ENCODE peak calls at places on chromosomes 16 and 17, in nine cellular contexts. A is HCT116, J is psoas muscle, Q is esophagus muscularis mucosa, C is MM.1S, B is gastrocnemius medialis, G is PC-9, U is SK-N-SH, H is aorta. O is an unnamed sample.

GRCh38 chr17:55295411-55296170 is 30.8 kb downstream of the HLF start:
- DNase-seq in U (peak; percentile 76), G (peak; percentile 45), A (peak; percentile 57), J (peak; percentile 56), H (no peak), Q (no peak), B (peak; percentile 18), C (peak; percentile 46), O (peak; percentile 40)

GRCh38 chr16:66508261-66508913 is 41.5 kb downstream of the TK2 start:
- DNase-seq in A (no peak), Q (no peak), G (peak; percentile 80), H (no peak), C (no peak), B (no peak), J (no peak), U (no peak), O (no peak)

GRCh38 chr16:10151718-10152117 is 30.5 kb downstream of the GRIN2A start:
- DNase-seq in J (no peak), H (no peak), A (no peak), G (no peak), U (no peak), B (no peak), C (peak; percentile 69), Q (no peak), O (no peak)

GRCh38 chr17:71402007-71402406 is 718.8 kb upstream of the SOX9 start:
- DNase-seq in U (no peak), G (no peak), Q (no peak), H (no peak), B (no peak), J (no peak), A (no peak), C (no peak), O (no peak)

GRCh38 chr17:52105601-52106000 is 52.9 kb downstream of the CA10 start:
- DNase-seq in J (no peak), H (no peak), Q (no peak), G (no peak), C (no peak), A (no peak), U (no peak), B (no peak), O (no peak)

GRCh38 chr17:59753522-59754467 is 46.3 kb downstream of the VMP1 start:
- DNase-seq in A (peak; percentile 88), G (no peak), H (no peak), Q (no peak), J (no peak), B (peak; percentile 13), C (peak; percentile 80), U (peak; percentile 78), O (no peak)

GRCh38 chr17:3802461-3803307 is 1.7 kb upstream of the ITGAE start:
- DNase-seq in A (no peak), C (no peak), Q (no peak), H (peak; percentile 61), B (peak; percentile 6), U (no peak), J (no peak), G (no peak), O (no peak)

GRCh38 chr16:51355195-51355594 is 204.1 kb upstream of the SALL1 start:
- DNase-seq in H (no peak), A (no peak), C (no peak), G (no peak), J (no peak), Q (no peak), U (no peak), B (no peak), O (no peak)

GRCh38 chr17:81601525-81602120 is 35.3 kb downstream of the NPLOC4 start:
- DNase-seq in B (no peak), C (peak; percentile 64), G (peak; percentile 50), A (peak; percentile 49), U (peak; percentile 87), Q (no peak), H (no peak), J (no peak), O (peak; percentile 10)

GRCh38 chr17:63431939-63432804 is 13.9 kb downstream of the CYB561 start:
- DNase-seq in H (no peak), J (no peak), C (no peak), Q (no peak), A (no peak), G (no peak), B (no peak), U (peak; percentile 92), O (no peak)

GRCh38 chr16:8096211-8096610 is 494.1 kb downstream of the TMEM114 start:
- DNase-seq in H (no peak), Q (no peak), J (no peak), U (no peak), C (no peak), G (no peak), B (no peak), A (no peak), O (no peak)

GRCh38 chr17:27755706-27756466 is 44.4 kb downstream of the NOS2 start:
- DNase-seq in U (no peak), H (no peak), C (no peak), Q (no peak), B (no peak), A (no peak), G (no peak), J (no peak), O (peak; percentile 27)

GRCh38 chr16:80006175-80006895 is 405.8 kb upstream of the MAF start:
- DNase-seq in U (no peak), G (peak; percentile 46), J (peak; percentile 62), A (no peak), Q (no peak), B (no peak), H (no peak), C (no peak), O (no peak)
- H3K27ac ChIP-seq in U (no peak overlapping the region), G (no peak overlapping the region), J (no peak overlapping the region), A (no peak overlapping the region), Q (no peak overlapping the region), B (no peak overlapping the region), H (no peak overlapping the region), C (no peak overlapping the region), O (no peak overlapping the region)

GRCh38 chr17:42674755-42675347 is 1.9 kb downstream of the PLEKHH3 start:
- DNase-seq in B (no peak), J (peak; percentile 65), G (no peak), Q (no peak), H (no peak), A (no peak), C (no peak), U (no peak), O (no peak)
- H3K27me3 ChIP-seq in B (no peaks in the 10 kb centered on the region), J (no peaks in the 10 kb centered on the region), G (no peaks in the 10 kb centered on the region), Q (no peaks in the 10 kb centered on the region), H (no peaks in the 10 kb centered on the region), A (no peaks in the 10 kb centered on the region), C (no peaks in the 10 kb centered on the region), U (no peaks in the 10 kb centered on the region), O (peaks cover 60% of the 10 kb centered on the region)

GRCh38 chr16:80544326-80544725 is 3.5 kb downstream of the DYNLRB2 start:
- DNase-seq in Q (no peak), J (no peak), H (no peak), A (no peak), G (no peak), C (no peak), U (no peak), B (no peak), O (no peak)

GRCh38 chr16:80543162-80543561 is 2.4 kb downstream of the DYNLRB2 start:
- DNase-seq in B (no peak), H (no peak), J (no peak), A (no peak), G (no peak), U (no peak), C (no peak), Q (no peak), O (no peak)

GRCh38 chr16:80546249-80546648 is 5.5 kb downstream of the DYNLRB2 start:
- DNase-seq in B (no peak), H (no peak), A (no peak), C (no peak), U (no peak), J (no peak), Q (no peak), G (no peak), O (no peak)

GRCh38 chr16:80540516-80541305 is at the start of gene DYNLRB2:
- DNase-seq in A (no peak), J (peak; percentile 95), U (peak; percentile 92), B (peak; percentile 71), C (peak; percentile 88), Q (peak; percentile 94), H (peak; percentile 97), G (peak; percentile 48), O (peak; percentile 85)

DNA sequence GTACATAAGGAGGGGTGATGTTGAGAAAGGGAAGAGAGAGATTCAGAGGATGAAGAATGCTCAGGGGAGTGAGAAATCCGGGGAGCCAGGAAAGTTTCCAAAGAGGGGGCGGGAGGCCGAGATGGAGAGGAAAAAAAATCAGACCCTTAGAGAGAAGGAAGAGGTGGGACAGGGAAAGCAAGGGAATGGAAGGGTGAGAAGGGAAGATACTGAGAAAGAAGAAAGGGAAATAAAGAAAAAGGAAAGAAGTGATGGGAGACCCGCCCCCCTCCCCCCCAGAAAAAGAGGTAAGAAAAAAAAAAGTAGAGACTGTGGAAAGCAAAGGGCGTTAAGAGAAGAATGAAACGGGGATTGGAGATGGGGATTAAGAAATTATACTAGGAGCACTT is 507 bp downstream of the DYNLRB2 start:
- DNase-seq in H (no peak), J (no peak), G (no peak), A (no peak), C (no peak), Q (no peak), B (no peak), U (no peak), O (no peak)
- H3K27ac ChIP-seq in H (no peak overlapping the region), J (no peak overlapping the region), G (no peak overlapping the region), A (no peak overlapping the region), C (no peak overlapping the region), Q (peak overlapping the region; percentile 57), B (no peak overlapping the region), U (no peak overlapping the region), O (peak overlapping the region; percentile 36)

GRCh38 chr17:74641224-74641948 is 17.8 kb upstream of the CD300E start:
- DNase-seq in B (no peak), U (no peak), C (no peak), J (no peak), A (no peak), H (no peak), G (no peak), Q (no peak), O (no peak)

GRCh38 chr17:74643826-74644225 is 20.3 kb upstream of the CD300E start:
- DNase-seq in A (no peak), J (no peak), B (no peak), C (no peak), H (no peak), U (no peak), Q (no peak), G (no peak), O (no peak)

GRCh38 chr17:74642995-74643394 is 19.5 kb upstream of the CD300E start:
- DNase-seq in H (no peak), A (no peak), C (no peak), G (no peak), U (no peak), Q (no peak), J (no peak), B (no peak), O (no peak)

GRCh38 chr17:74642556-74642955 is 19.0 kb upstream of the CD300E start:
- DNase-seq in G (no peak), J (no peak), U (no peak), H (no peak), Q (no peak), C (no peak), B (no peak), A (no peak), O (no peak)

DNA sequence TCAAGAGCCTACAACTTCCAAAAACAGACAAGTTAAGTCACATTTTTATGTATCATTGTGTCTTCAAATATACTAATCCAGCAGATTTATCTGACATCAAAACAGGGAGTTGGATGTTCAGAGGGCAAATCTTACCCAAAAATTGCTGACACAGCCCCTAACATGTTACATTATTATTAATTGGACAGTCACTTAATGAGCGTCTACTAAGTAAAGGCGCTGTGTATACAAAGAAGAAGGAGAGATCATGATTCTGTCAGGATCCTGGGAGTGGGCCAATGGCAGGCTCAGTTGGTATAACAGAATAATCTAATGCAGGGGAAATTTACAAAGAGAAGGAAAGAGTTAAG is 18.4 kb upstream of the CD300E start:
- DNase-seq in G (no peak), H (no peak), U (no peak), J (no peak), A (no peak), Q (no peak), C (no peak), B (no peak), O (no peak)
- H3K27me3 ChIP-seq in G (peaks cover 94% of the 10 kb centered on the region), H (no peaks in the 10 kb centered on the region), U (no peaks in the 10 kb centered on the region), J (peaks cover 4% of the 10 kb centered on the region), A (peaks cover 71% of the 10 kb centered on the region), Q (peaks cover 52% of the 10 kb centered on the region), C (peaks cover 87% of the 10 kb centered on the region), B (peaks cover 4% of the 10 kb centered on the region), O (peaks cover 19% of the 10 kb centered on the region)